ENCODE peak calls at places on chromosomes 13 and 19, in ten cellular contexts. One of them, this sample, is unnamed.

GRCh38 chr19:16441661-16442071 is 30.1 kb downstream of the EPS15L1 start:
- DNase-seq in neural progenitor cell: peak; percentile 77
- DNase-seq in psoas muscle: no peak
- DNase-seq in ascending aorta: no peak
- DNase-seq in choroid plexus epithelial cell: peak; percentile 48
- DNase-seq in GM12864: no peak
- DNase-seq in cardiac muscle cell: peak; percentile 65
- DNase-seq in transverse colon: no peak
- DNase-seq in body of pancreas: no peak
- DNase-seq in keratinocyte: no peak
- DNase-seq in this sample: no peak

GRCh38 chr19:13056052-13056660 is 46.5 kb downstream of the LYL1 start:
- DNase-seq in neural progenitor cell: peak; percentile 49
- DNase-seq in choroid plexus epithelial cell: peak; percentile 66
- DNase-seq in body of pancreas: no peak
- DNase-seq in keratinocyte: peak; percentile 49
- DNase-seq in psoas muscle: no peak
- DNase-seq in cardiac muscle cell: no peak
- DNase-seq in transverse colon: peak; percentile 61
- DNase-seq in ascending aorta: peak; percentile 87
- DNase-seq in GM12864: no peak
- DNase-seq in this sample: no peak

GRCh38 chr13:104387514-104387913 is 1321.3 kb upstream of the SLC10A2 start:
- DNase-seq in ascending aorta: no peak
- DNase-seq in GM12864: no peak
- DNase-seq in neural progenitor cell: no peak
- DNase-seq in body of pancreas: no peak
- DNase-seq in cardiac muscle cell: no peak
- DNase-seq in choroid plexus epithelial cell: no peak
- DNase-seq in transverse colon: no peak
- DNase-seq in psoas muscle: no peak
- DNase-seq in keratinocyte: no peak
- DNase-seq in this sample: no peak

GRCh38 chr19:55066107-55066709 is 3.3 kb upstream of the RDH13 start:
- DNase-seq in neural progenitor cell: peak; percentile 46
- DNase-seq in keratinocyte: no peak
- DNase-seq in choroid plexus epithelial cell: no peak
- DNase-seq in cardiac muscle cell: no peak
- DNase-seq in GM12864: no peak
- DNase-seq in transverse colon: no peak
- DNase-seq in psoas muscle: no peak
- DNase-seq in body of pancreas: no peak
- DNase-seq in ascending aorta: no peak
- DNase-seq in this sample: no peak

GRCh38 chr19:33740811-33741396 is 55.8 kb upstream of the KCTD15 start:
- DNase-seq in neural progenitor cell: peak; percentile 90
- DNase-seq in transverse colon: no peak
- DNase-seq in ascending aorta: no peak
- DNase-seq in choroid plexus epithelial cell: peak; percentile 46
- DNase-seq in keratinocyte: no peak
- DNase-seq in cardiac muscle cell: peak; percentile 88
- DNase-seq in psoas muscle: no peak
- DNase-seq in body of pancreas: peak; percentile 25
- DNase-seq in GM12864: no peak
- DNase-seq in this sample: no peak

GRCh38 chr19:55472463-55472862 is 4.0 kb upstream of the ZNF628 start:
- DNase-seq in cardiac muscle cell: no peak
- DNase-seq in ascending aorta: no peak
- DNase-seq in GM12864: no peak
- DNase-seq in choroid plexus epithelial cell: peak; percentile 70
- DNase-seq in neural progenitor cell: no peak
- DNase-seq in body of pancreas: no peak
- DNase-seq in transverse colon: no peak
- DNase-seq in keratinocyte: peak; percentile 78
- DNase-seq in psoas muscle: no peak
- DNase-seq in this sample: peak; percentile 73

GRCh38 chr13:113211774-113212173 is 2.4 kb downstream of the CUL4A start:
- DNase-seq in psoas muscle: no peak
- DNase-seq in choroid plexus epithelial cell: no peak
- DNase-seq in GM12864: no peak
- DNase-seq in body of pancreas: no peak
- DNase-seq in ascending aorta: peak; percentile 39
- DNase-seq in transverse colon: no peak
- DNase-seq in neural progenitor cell: peak; percentile 51
- DNase-seq in keratinocyte: no peak
- DNase-seq in cardiac muscle cell: no peak
- DNase-seq in this sample: no peak

GRCh38 chr13:30442854-30443379 is 20.6 kb downstream of the UBE2L5 start:
- DNase-seq in transverse colon: no peak
- DNase-seq in keratinocyte: no peak
- DNase-seq in psoas muscle: no peak
- DNase-seq in body of pancreas: no peak
- DNase-seq in GM12864: no peak
- DNase-seq in cardiac muscle cell: no peak
- DNase-seq in ascending aorta: no peak
- DNase-seq in choroid plexus epithelial cell: no peak
- DNase-seq in neural progenitor cell: no peak
- DNase-seq in this sample: no peak

GRCh38 chr13:50797081-50797480 is 46.4 kb downstream of the DLEU7 start:
- DNase-seq in psoas muscle: no peak
- DNase-seq in transverse colon: no peak
- DNase-seq in neural progenitor cell: no peak
- DNase-seq in body of pancreas: no peak
- DNase-seq in choroid plexus epithelial cell: peak; percentile 27
- DNase-seq in keratinocyte: no peak
- DNase-seq in cardiac muscle cell: no peak
- DNase-seq in GM12864: no peak
- DNase-seq in ascending aorta: no peak
- DNase-seq in this sample: no peak

GRCh38 chr13:74040200-74040599 is 94.0 kb downstream of the KLF12 start:
- DNase-seq in body of pancreas: peak; percentile 27
- DNase-seq in transverse colon: peak; percentile 41
- DNase-seq in neural progenitor cell: peak; percentile 89
- DNase-seq in psoas muscle: peak; percentile 57
- DNase-seq in cardiac muscle cell: peak; percentile 76
- DNase-seq in keratinocyte: no peak
- DNase-seq in choroid plexus epithelial cell: peak; percentile 55
- DNase-seq in GM12864: peak; percentile 31
- DNase-seq in ascending aorta: no peak
- DNase-seq in this sample: no peak

GRCh38 chr13:64278493-64278892 is 2862.8 kb upstream of the PCDH20 start:
- DNase-seq in choroid plexus epithelial cell: peak; percentile 55
- DNase-seq in body of pancreas: no peak
- DNase-seq in ascending aorta: no peak
- DNase-seq in transverse colon: no peak
- DNase-seq in psoas muscle: no peak
- DNase-seq in neural progenitor cell: no peak
- DNase-seq in cardiac muscle cell: no peak
- DNase-seq in keratinocyte: no peak
- DNase-seq in GM12864: no peak
- DNase-seq in this sample: peak; percentile 32

GRCh38 chr13:24306632-24307031 is 2.7 kb upstream of the C1QTNF9 start:
- DNase-seq in keratinocyte: no peak
- DNase-seq in ascending aorta: no peak
- DNase-seq in body of pancreas: no peak
- DNase-seq in choroid plexus epithelial cell: peak; percentile 35
- DNase-seq in transverse colon: no peak
- DNase-seq in cardiac muscle cell: no peak
- DNase-seq in GM12864: no peak
- DNase-seq in neural progenitor cell: no peak
- DNase-seq in psoas muscle: no peak
- DNase-seq in this sample: peak; percentile 19

GRCh38 chr13:95349267-95349666 is 48.0 kb upstream of the ABCC4 start:
- DNase-seq in cardiac muscle cell: no peak
- DNase-seq in neural progenitor cell: no peak
- DNase-seq in transverse colon: no peak
- DNase-seq in psoas muscle: no peak
- DNase-seq in ascending aorta: no peak
- DNase-seq in GM12864: no peak
- DNase-seq in keratinocyte: no peak
- DNase-seq in body of pancreas: no peak
- DNase-seq in choroid plexus epithelial cell: peak; percentile 11
- DNase-seq in this sample: no peak

GRCh38 chr19:29587518-29587986 is 18.5 kb upstream of the POP4 start:
- DNase-seq in body of pancreas: no peak
- DNase-seq in keratinocyte: no peak
- DNase-seq in ascending aorta: peak; percentile 28
- DNase-seq in cardiac muscle cell: no peak
- DNase-seq in choroid plexus epithelial cell: no peak
- DNase-seq in transverse colon: peak; percentile 19
- DNase-seq in GM12864: peak; percentile 37
- DNase-seq in neural progenitor cell: no peak
- DNase-seq in psoas muscle: no peak
- DNase-seq in this sample: no peak

GRCh38 chr19:1238373-1239303 is 833 bp upstream of the CBARP start:
- DNase-seq in neural progenitor cell: no peak
- DNase-seq in choroid plexus epithelial cell: no peak
- DNase-seq in ascending aorta: no peak
- DNase-seq in cardiac muscle cell: no peak
- DNase-seq in GM12864: no peak
- DNase-seq in body of pancreas: no peak
- DNase-seq in psoas muscle: no peak
- DNase-seq in transverse colon: no peak
- DNase-seq in keratinocyte: no peak
- DNase-seq in this sample: no peak

GRCh38 chr19:13363235-13363634 is 143.0 kb downstream of the CACNA1A start:
- DNase-seq in keratinocyte: no peak
- DNase-seq in GM12864: no peak
- DNase-seq in transverse colon: no peak
- DNase-seq in cardiac muscle cell: no peak
- DNase-seq in ascending aorta: no peak
- DNase-seq in choroid plexus epithelial cell: no peak
- DNase-seq in neural progenitor cell: no peak
- DNase-seq in psoas muscle: no peak
- DNase-seq in body of pancreas: no peak
- DNase-seq in this sample: no peak

GRCh38 chr13:63367522-63368198 is 1952.0 kb upstream of the PCDH20 start:
- DNase-seq in ascending aorta: no peak
- DNase-seq in GM12864: no peak
- DNase-seq in choroid plexus epithelial cell: no peak
- DNase-seq in cardiac muscle cell: no peak
- DNase-seq in neural progenitor cell: no peak
- DNase-seq in psoas muscle: no peak
- DNase-seq in body of pancreas: no peak
- DNase-seq in transverse colon: no peak
- DNase-seq in keratinocyte: no peak
- DNase-seq in this sample: no peak

GRCh38 chr13:44306401-44307192 is 67.0 kb upstream of the SERP2 start:
- DNase-seq in choroid plexus epithelial cell: peak; percentile 89
- DNase-seq in cardiac muscle cell: peak; percentile 22
- DNase-seq in body of pancreas: peak; percentile 66
- DNase-seq in transverse colon: peak; percentile 63
- DNase-seq in psoas muscle: no peak
- DNase-seq in GM12864: no peak
- DNase-seq in ascending aorta: peak; percentile 90
- DNase-seq in keratinocyte: no peak
- DNase-seq in neural progenitor cell: peak; percentile 52
- DNase-seq in this sample: peak; percentile 98
- H3K4me3 ChIP-seq in choroid plexus epithelial cell: peak overlapping the region; percentile 6
- H3K4me3 ChIP-seq in cardiac muscle cell: no peak overlapping the region
- H3K4me3 ChIP-seq in body of pancreas: no peak overlapping the region
- H3K4me3 ChIP-seq in transverse colon: no peak overlapping the region
- H3K4me3 ChIP-seq in psoas muscle: no peak overlapping the region
- H3K4me3 ChIP-seq in GM12864: no peak overlapping the region
- H3K4me3 ChIP-seq in ascending aorta: no peak overlapping the region
- H3K4me3 ChIP-seq in keratinocyte: peak overlapping the region; percentile 31
- H3K4me3 ChIP-seq in neural progenitor cell: peak overlapping the region; percentile 33
- H3K4me3 ChIP-seq in this sample: no peak overlapping the region

GRCh38 chr19:46374526-46375475 is 27.9 kb downstream of the PPP5C start:
- DNase-seq in neural progenitor cell: no peak
- DNase-seq in keratinocyte: no peak
- DNase-seq in GM12864: no peak
- DNase-seq in ascending aorta: peak; percentile 60
- DNase-seq in body of pancreas: no peak
- DNase-seq in psoas muscle: no peak
- DNase-seq in choroid plexus epithelial cell: no peak
- DNase-seq in cardiac muscle cell: no peak
- DNase-seq in transverse colon: no peak
- DNase-seq in this sample: no peak
- TF ChIP-seq CTCF in neural progenitor cell: no peak
- TF ChIP-seq CTCF in keratinocyte: no peak
- TF ChIP-seq CTCF in GM12864: no peak
- TF ChIP-seq CTCF in ascending aorta: no peak
- TF ChIP-seq CTCF in body of pancreas: no peak
- TF ChIP-seq CTCF in psoas muscle: no peak
- TF ChIP-seq CTCF in choroid plexus epithelial cell: no peak
- TF ChIP-seq CTCF in cardiac muscle cell: no peak
- TF ChIP-seq CTCF in transverse colon: no peak
- TF ChIP-seq CTCF in this sample: no peak

GRCh38 chr19:3557461-3558248 is at the start of gene MFSD12:
- DNase-seq in keratinocyte: no peak
- DNase-seq in cardiac muscle cell: peak; percentile 97
- DNase-seq in transverse colon: peak; percentile 96
- DNase-seq in psoas muscle: peak; percentile 98
- DNase-seq in ascending aorta: peak; percentile 96
- DNase-seq in GM12864: peak; percentile 69
- DNase-seq in choroid plexus epithelial cell: peak; percentile 94
- DNase-seq in body of pancreas: peak; percentile 96
- DNase-seq in neural progenitor cell: peak; percentile 98
- DNase-seq in this sample: peak; percentile 77

GRCh38 chr19:3554254-3555083 is 2.9 kb downstream of the MFSD12 start:
- DNase-seq in psoas muscle: no peak
- DNase-seq in neural progenitor cell: no peak
- DNase-seq in ascending aorta: no peak
- DNase-seq in choroid plexus epithelial cell: no peak
- DNase-seq in transverse colon: no peak
- DNase-seq in cardiac muscle cell: no peak
- DNase-seq in keratinocyte: no peak
- DNase-seq in GM12864: no peak
- DNase-seq in body of pancreas: no peak
- DNase-seq in this sample: peak; percentile 49

GRCh38 chr19:3556978-3557460 is 367 bp downstream of the MFSD12 start:
- DNase-seq in transverse colon: peak; percentile 51
- DNase-seq in ascending aorta: no peak
- DNase-seq in GM12864: no peak
- DNase-seq in keratinocyte: no peak
- DNase-seq in psoas muscle: peak; percentile 76
- DNase-seq in cardiac muscle cell: peak; percentile 41
- DNase-seq in body of pancreas: peak; percentile 61
- DNase-seq in choroid plexus epithelial cell: peak; percentile 47
- DNase-seq in neural progenitor cell: peak; percentile 67
- DNase-seq in this sample: no peak

GRCh38 chr19:3556423-3556977 is 886 bp downstream of the MFSD12 start:
- DNase-seq in cardiac muscle cell: no peak
- DNase-seq in body of pancreas: no peak
- DNase-seq in neural progenitor cell: no peak
- DNase-seq in ascending aorta: no peak
- DNase-seq in psoas muscle: no peak
- DNase-seq in choroid plexus epithelial cell: no peak
- DNase-seq in keratinocyte: no peak
- DNase-seq in transverse colon: no peak
- DNase-seq in GM12864: no peak
- DNase-seq in this sample: no peak

GRCh38 chr19:3555653-3556422 is 1.5 kb downstream of the MFSD12 start:
- DNase-seq in choroid plexus epithelial cell: no peak
- DNase-seq in transverse colon: no peak
- DNase-seq in cardiac muscle cell: no peak
- DNase-seq in neural progenitor cell: no peak
- DNase-seq in keratinocyte: no peak
- DNase-seq in GM12864: no peak
- DNase-seq in body of pancreas: no peak
- DNase-seq in ascending aorta: no peak
- DNase-seq in psoas muscle: no peak
- DNase-seq in this sample: no peak
- H3K4me3 ChIP-seq in choroid plexus epithelial cell: peak overlapping the region; percentile 88
- H3K4me3 ChIP-seq in transverse colon: peak overlapping the region; percentile 99
- H3K4me3 ChIP-seq in cardiac muscle cell: no peak overlapping the region
- H3K4me3 ChIP-seq in neural progenitor cell: no peak overlapping the region
- H3K4me3 ChIP-seq in keratinocyte: peak overlapping the region; percentile 91
- H3K4me3 ChIP-seq in GM12864: peak overlapping the region; percentile 97
- H3K4me3 ChIP-seq in body of pancreas: peak overlapping the region; percentile 75
- H3K4me3 ChIP-seq in ascending aorta: peak overlapping the region; percentile 63
- H3K4me3 ChIP-seq in psoas muscle: peak overlapping the region; percentile 75
- H3K4me3 ChIP-seq in this sample: peak overlapping the region; percentile 89

GRCh38 chr13:41196620-41197019 is 2.3 kb upstream of the KBTBD7 start:
- DNase-seq in keratinocyte: no peak
- DNase-seq in neural progenitor cell: no peak
- DNase-seq in body of pancreas: no peak
- DNase-seq in cardiac muscle cell: no peak
- DNase-seq in ascending aorta: no peak
- DNase-seq in choroid plexus epithelial cell: peak; percentile 43
- DNase-seq in GM12864: no peak
- DNase-seq in psoas muscle: no peak
- DNase-seq in transverse colon: no peak
- DNase-seq in this sample: no peak
- TF ChIP-seq CTCF in keratinocyte: peak; percentile 45
- TF ChIP-seq CTCF in neural progenitor cell: peak; percentile 23
- TF ChIP-seq CTCF in body of pancreas: no peak
- TF ChIP-seq CTCF in cardiac muscle cell: peak; percentile 34
- TF ChIP-seq CTCF in ascending aorta: no peak
- TF ChIP-seq CTCF in choroid plexus epithelial cell: peak; percentile 52
- TF ChIP-seq CTCF in GM12864: peak; percentile 13
- TF ChIP-seq CTCF in psoas muscle: no peak
- TF ChIP-seq CTCF in transverse colon: no peak
- TF ChIP-seq CTCF in this sample: peak; percentile 11

This sample was measured in kidney epithelial cell.